ENCODE peak calls at places on chromosomes 2 and 18, in eight cellular contexts. I, G, V, M, N, U, O and H are unnamed samples.
A peak's percentile ranks its signal among the peaks of the same experiment; 100 is the strongest.

GRCh38 chr2:206211657-206212255 is 52.1 kb downstream of the EEF1B2 start:
- DNase-seq in I (no peak), N (no peak), U (peak; percentile 61), G (no peak), V (no peak), O (no peak), M (no peak), H (no peak)

GRCh38 chr2:218028562-218029348 is 26.0 kb upstream of the TNS1 start:
- DNase-seq in G (no peak), M (no peak), O (no peak), I (no peak), N (no peak), U (peak; percentile 3), V (no peak), H (no peak)

GRCh38 chr2:6222296-6222695 is 530.1 kb downstream of the SOX11 start:
- DNase-seq in N (no peak), M (no peak), U (no peak), O (no peak), I (no peak), G (no peak), V (no peak), H (no peak)

GRCh38 chr18:31977270-31977872 is 34.4 kb upstream of the TRAPPC8 start:
- DNase-seq in V (peak; percentile 30), N (peak; percentile 41), O (no peak), M (peak; percentile 66), I (no peak), U (peak; percentile 45), G (peak; percentile 9), H (peak; percentile 33)

GRCh38 chr2:45821558-45822271 is 170.2 kb downstream of the PRKCE start:
- DNase-seq in I (no peak), N (no peak), M (no peak), V (no peak), O (peak; percentile 51), U (no peak), G (peak; percentile 63), H (peak; percentile 70)

GRCh38 chr2:159090514-159091201 is 122.2 kb downstream of the TANC1 start:
- DNase-seq in U (peak; percentile 45), N (no peak), O (no peak), V (no peak), G (no peak), I (no peak), M (no peak), H (no peak)

GRCh38 chr18:48902023-48902855 is 48.5 kb downstream of the SMAD7 start:
- DNase-seq in M (peak; percentile 72), V (no peak), U (peak; percentile 95), N (no peak), O (peak; percentile 89), G (no peak), I (peak; percentile 32), H (peak; percentile 78)

GRCh38 chr2:164669291-164669690 is 48.0 kb upstream of the GRB14 start:
- DNase-seq in I (no peak), N (no peak), O (no peak), U (no peak), G (no peak), M (no peak), V (no peak), H (no peak)

GRCh38 chr2:167438206-167438605 is 549.9 kb downstream of the XIRP2 start:
- DNase-seq in M (no peak), N (no peak), I (no peak), O (no peak), U (no peak), G (no peak), V (no peak), H (peak; percentile 29)